ENCODE peak calls at places on chromosome 5, in six cellular contexts. One of them, this sample, is unnamed. For H4K20me1, the result is how much of the 10 kb centered on the place peaks cover.

GRCh38 chr5:59152701-59153245 is 569.9 kb downstream of the RAB3C start:
- DNase-seq in HepG2: no peak
- DNase-seq in PC-3: no peak
- DNase-seq in SK-N-SH: no peak
- DNase-seq in H1: no peak
- DNase-seq in HCT116: no peak
- DNase-seq in this sample: no peak

GRCh38 chr5:178460598-178461425 is 129.4 kb downstream of the COL23A1 start:
- DNase-seq in PC-3: peak
- DNase-seq in HCT116: peak
- DNase-seq in HepG2: peak
- DNase-seq in H1: peak
- DNase-seq in SK-N-SH: peak
- DNase-seq in this sample: peak

GRCh38 chr5:130385619-130386018 is 481.4 kb downstream of the CHSY3 start:
- DNase-seq in SK-N-SH: no peak
- DNase-seq in HCT116: no peak
- DNase-seq in HepG2: no peak
- DNase-seq in H1: no peak
- DNase-seq in PC-3: no peak
- DNase-seq in this sample: no peak

GRCh38 chr5:151251001-151251551 is 1.9 kb upstream of the GM2A start:
- DNase-seq in H1: no peak
- DNase-seq in SK-N-SH: no peak
- DNase-seq in HepG2: peak
- DNase-seq in PC-3: no peak
- DNase-seq in HCT116: no peak
- DNase-seq in this sample: no peak

GRCh38 chr5:24998641-24999040 is 353.9 kb upstream of the CDH10 start:
- DNase-seq in H1: no peak
- DNase-seq in PC-3: no peak
- DNase-seq in HepG2: no peak
- DNase-seq in SK-N-SH: no peak
- DNase-seq in HCT116: no peak
- DNase-seq in this sample: no peak

GRCh38 chr5:124511791-124512190 is 234.6 kb downstream of the ZNF608 start:
- DNase-seq in HCT116: no peak
- DNase-seq in PC-3: no peak
- DNase-seq in SK-N-SH: no peak
- DNase-seq in HepG2: no peak
- DNase-seq in H1: no peak
- DNase-seq in this sample: no peak

GRCh38 chr5:76500633-76501393 is 97.7 kb downstream of the IQGAP2 start:
- DNase-seq in HCT116: no peak
- DNase-seq in PC-3: no peak
- DNase-seq in H1: no peak
- DNase-seq in HepG2: no peak
- DNase-seq in SK-N-SH: no peak
- DNase-seq in this sample: no peak

GRCh38 chr5:174608631-174609097 is 115.7 kb upstream of the MSX2 start:
- DNase-seq in HepG2: no peak
- DNase-seq in HCT116: peak
- DNase-seq in H1: no peak
- DNase-seq in SK-N-SH: peak
- DNase-seq in PC-3: no peak
- DNase-seq in this sample: no peak

GRCh38 chr5:111697215-111697614 is 59.8 kb downstream of the NREP start:
- DNase-seq in H1: no peak
- DNase-seq in SK-N-SH: no peak
- DNase-seq in HCT116: no peak
- DNase-seq in HepG2: no peak
- DNase-seq in PC-3: no peak
- DNase-seq in this sample: no peak

GRCh38 chr5:171137768-171138540 is 171.1 kb upstream of the TLX3 start:
- DNase-seq in SK-N-SH: no peak
- DNase-seq in PC-3: peak
- DNase-seq in H1: no peak
- DNase-seq in HepG2: no peak
- DNase-seq in HCT116: no peak
- DNase-seq in this sample: no peak

GRCh38 chr5:23631283-23632045 is 124.1 kb downstream of the PRDM9 start:
- DNase-seq in SK-N-SH: no peak
- DNase-seq in H1: no peak
- DNase-seq in PC-3: peak
- DNase-seq in HepG2: no peak
- DNase-seq in HCT116: no peak
- DNase-seq in this sample: no peak

GRCh38 chr5:89480406-89481007 is 597.5 kb upstream of the MEF2C start:
- DNase-seq in PC-3: peak
- DNase-seq in H1: no peak
- DNase-seq in SK-N-SH: no peak
- DNase-seq in HepG2: no peak
- DNase-seq in HCT116: no peak
- DNase-seq in this sample: no peak

GRCh38 chr5:95471922-95472321 is 80.8 kb downstream of the FAM81B start:
- DNase-seq in SK-N-SH: no peak
- DNase-seq in HepG2: no peak
- DNase-seq in HCT116: no peak
- DNase-seq in PC-3: peak
- DNase-seq in H1: no peak
- DNase-seq in this sample: no peak

GRCh38 chr5:133079048-133079447 is 27.2 kb downstream of the HSPA4 start:
- DNase-seq in H1: no peak
- DNase-seq in HepG2: no peak
- DNase-seq in PC-3: no peak
- DNase-seq in HCT116: no peak
- DNase-seq in SK-N-SH: no peak
- DNase-seq in this sample: no peak

GRCh38 chr5:36459191-36460135 is 146.9 kb upstream of the SLC1A3 start:
- DNase-seq in H1: no peak
- DNase-seq in SK-N-SH: no peak
- DNase-seq in HCT116: peak
- DNase-seq in HepG2: peak
- DNase-seq in PC-3: peak
- DNase-seq in this sample: peak

GRCh38 chr5:16867585-16867953 is 68.5 kb downstream of the MYO10 start:
- DNase-seq in HepG2: no peak
- DNase-seq in PC-3: no peak
- DNase-seq in H1: no peak
- DNase-seq in HCT116: no peak
- DNase-seq in SK-N-SH: no peak
- DNase-seq in this sample: no peak

GRCh38 chr5:135328128-135328687 is 70.8 kb downstream of the MACROH2A1 start:
- DNase-seq in SK-N-SH: no peak
- DNase-seq in PC-3: no peak
- DNase-seq in H1: no peak
- DNase-seq in HepG2: no peak
- DNase-seq in HCT116: no peak
- DNase-seq in this sample: no peak

GRCh38 chr5:103114440-103114839 is 5.5 kb downstream of the GIN1 start:
- DNase-seq in SK-N-SH: no peak
- DNase-seq in HepG2: no peak
- DNase-seq in HCT116: no peak
- DNase-seq in H1: no peak
- DNase-seq in PC-3: peak
- DNase-seq in this sample: no peak

GRCh38 chr5:43303242-43303641 is 10.0 kb downstream of the HMGCS1 start:
- DNase-seq in SK-N-SH: no peak
- DNase-seq in HCT116: no peak
- DNase-seq in HepG2: no peak
- DNase-seq in H1: no peak
- DNase-seq in PC-3: no peak
- DNase-seq in this sample: no peak

GRCh38 chr5:80076131-80077101 is 41.3 kb downstream of the THBS4 start:
- DNase-seq in HepG2: no peak
- DNase-seq in SK-N-SH: peak
- DNase-seq in H1: no peak
- DNase-seq in HCT116: no peak
- DNase-seq in PC-3: no peak
- DNase-seq in this sample: no peak

GRCh38 chr5:127886141-127886540 is 182.9 kb downstream of the CCDC192 start:
- DNase-seq in HCT116: no peak
- DNase-seq in H1: no peak
- DNase-seq in HepG2: no peak
- DNase-seq in PC-3: no peak
- DNase-seq in SK-N-SH: no peak
- DNase-seq in this sample: no peak

GRCh38 chr5:127887282-127887681 is 184.1 kb downstream of the CCDC192 start:
- DNase-seq in H1: no peak
- DNase-seq in HepG2: no peak
- DNase-seq in PC-3: peak
- DNase-seq in SK-N-SH: no peak
- DNase-seq in HCT116: no peak
- DNase-seq in this sample: no peak

GRCh38 chr5:127885176-127885575 is 182.0 kb downstream of the CCDC192 start:
- DNase-seq in H1: no peak
- DNase-seq in PC-3: peak
- DNase-seq in HepG2: no peak
- DNase-seq in HCT116: no peak
- DNase-seq in SK-N-SH: no peak
- DNase-seq in this sample: no peak

DNA sequence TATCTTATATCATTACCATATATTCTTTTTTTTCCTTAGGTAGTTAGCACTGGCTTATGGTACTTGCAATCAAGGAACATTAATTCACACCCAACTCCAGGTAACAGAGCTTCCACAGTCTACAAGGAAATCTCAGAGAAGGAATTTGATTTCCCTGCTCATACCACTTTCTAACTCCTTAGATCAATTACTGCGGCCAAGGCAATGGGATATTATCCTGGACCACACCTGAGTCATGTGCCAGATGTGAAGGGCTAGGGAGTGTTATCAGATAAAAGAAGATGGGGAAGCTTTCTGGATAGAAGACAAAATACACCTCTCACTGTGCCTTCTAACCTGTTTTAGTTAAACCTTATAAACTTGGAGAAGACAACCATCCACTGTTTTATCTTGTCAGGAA is 181.2 kb downstream of the CCDC192 start:
- DNase-seq in PC-3: no peak
- DNase-seq in HCT116: no peak
- DNase-seq in HepG2: no peak
- DNase-seq in SK-N-SH: no peak
- DNase-seq in H1: no peak
- DNase-seq in this sample: no peak
- H3K9ac ChIP-seq in PC-3: no peak
- H3K9ac ChIP-seq in HCT116: no peak
- H3K9ac ChIP-seq in HepG2: no peak
- H3K9ac ChIP-seq in SK-N-SH: no peak
- H3K9ac ChIP-seq in H1: no peak
- H3K9ac ChIP-seq in this sample: no peak

GRCh38 chr5:140113180-140113698 is 670 bp upstream of the PURA start:
- DNase-seq in H1: peak
- DNase-seq in PC-3: no peak
- DNase-seq in HCT116: no peak
- DNase-seq in HepG2: no peak
- DNase-seq in SK-N-SH: peak
- DNase-seq in this sample: peak

GRCh38 chr5:140114341-140115185 is 654 bp downstream of the PURA start:
- DNase-seq in HepG2: no peak
- DNase-seq in SK-N-SH: peak
- DNase-seq in HCT116: no peak
- DNase-seq in PC-3: peak
- DNase-seq in H1: peak
- DNase-seq in this sample: peak

GRCh38 chr5:140112685-140113179 is 1.2 kb upstream of the PURA start:
- DNase-seq in SK-N-SH: no peak
- DNase-seq in H1: no peak
- DNase-seq in HepG2: no peak
- DNase-seq in PC-3: no peak
- DNase-seq in HCT116: no peak
- DNase-seq in this sample: peak

GRCh38 chr5:140115186-140115500 is 1.2 kb downstream of the PURA start:
- DNase-seq in HCT116: no peak
- DNase-seq in HepG2: no peak
- DNase-seq in H1: no peak
- DNase-seq in SK-N-SH: no peak
- DNase-seq in PC-3: no peak
- DNase-seq in this sample: no peak

GRCh38 chr5:140113699-140114263 is at the start of gene PURA:
- DNase-seq in SK-N-SH: peak
- DNase-seq in HepG2: peak
- DNase-seq in HCT116: peak
- DNase-seq in H1: peak
- DNase-seq in PC-3: peak
- DNase-seq in this sample: peak
- H4K20me1 ChIP-seq in SK-N-SH: under half
- H4K20me1 ChIP-seq in HepG2: under half
- H4K20me1 ChIP-seq in HCT116: under half
- H4K20me1 ChIP-seq in H1: under half
- H4K20me1 ChIP-seq in PC-3: under half
- H4K20me1 ChIP-seq in this sample: under half

GRCh38 chr5:32390819-32391591 is 53.5 kb downstream of the ZFR start:
- DNase-seq in SK-N-SH: no peak
- DNase-seq in HCT116: peak
- DNase-seq in HepG2: peak
- DNase-seq in PC-3: no peak
- DNase-seq in H1: no peak
- DNase-seq in this sample: no peak
- H3K4me2 ChIP-seq in SK-N-SH: no peak
- H3K4me2 ChIP-seq in HCT116: no peak
- H3K4me2 ChIP-seq in HepG2: peak
- H3K4me2 ChIP-seq in PC-3: no peak
- H3K4me2 ChIP-seq in H1: no peak
- H3K4me2 ChIP-seq in this sample: no peak

GRCh38 chr5:143405063-143405746 is 1.7 kb upstream of the NR3C1 start:
- DNase-seq in H1: peak
- DNase-seq in SK-N-SH: peak
- DNase-seq in HepG2: peak
- DNase-seq in HCT116: no peak
- DNase-seq in PC-3: peak
- DNase-seq in this sample: peak

GRCh38 chr5:143406408-143406807 is 2.9 kb upstream of the NR3C1 start:
- DNase-seq in PC-3: no peak
- DNase-seq in SK-N-SH: no peak
- DNase-seq in H1: no peak
- DNase-seq in HCT116: no peak
- DNase-seq in HepG2: no peak
- DNase-seq in this sample: no peak

GRCh38 chr5:143403607-143404415 is at the start of gene NR3C1:
- DNase-seq in PC-3: peak
- DNase-seq in HCT116: no peak
- DNase-seq in HepG2: peak
- DNase-seq in SK-N-SH: peak
- DNase-seq in H1: peak
- DNase-seq in this sample: peak

GRCh38 chr5:143404416-143405062 is 1.1 kb upstream of the NR3C1 start:
- DNase-seq in PC-3: peak
- DNase-seq in HepG2: peak
- DNase-seq in SK-N-SH: peak
- DNase-seq in H1: peak
- DNase-seq in HCT116: no peak
- DNase-seq in this sample: peak

DNA sequence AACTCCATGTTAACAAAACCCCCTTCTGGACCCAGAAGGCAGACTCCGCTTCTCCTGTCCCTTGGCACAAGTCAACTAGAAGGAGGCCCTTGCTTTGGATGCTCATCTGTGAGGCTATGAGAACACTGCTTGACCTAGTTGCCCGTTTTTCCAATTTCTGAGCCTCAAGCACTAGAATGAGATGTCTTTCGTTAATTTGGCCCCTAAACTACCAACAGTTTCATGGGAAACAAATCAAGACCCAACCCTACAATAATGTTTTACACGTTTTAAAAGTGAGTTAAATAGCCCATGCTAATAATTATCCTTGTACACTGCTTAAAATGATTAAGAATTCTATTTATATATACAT is 2.2 kb upstream of the NR3C1 start:
- DNase-seq in SK-N-SH: no peak
- DNase-seq in HCT116: no peak
- DNase-seq in HepG2: no peak
- DNase-seq in H1: no peak
- DNase-seq in PC-3: no peak
- DNase-seq in this sample: no peak
- H3K9ac ChIP-seq in SK-N-SH: peak
- H3K9ac ChIP-seq in HCT116: no peak
- H3K9ac ChIP-seq in HepG2: peak
- H3K9ac ChIP-seq in H1: peak
- H3K9ac ChIP-seq in PC-3: peak
- H3K9ac ChIP-seq in this sample: peak

This sample was measured in Karpas-422.